ENCODE peak calls at places on chromosomes 11 and 22, in six cellular contexts. B is NCI-H774, Y is iris pigment epithelial cell, F is T-cell, H is nucleus accumbens, N is foreskin fibroblast. D is an unnamed sample.

GRCh38 chr11:86954288-86955110 is 696 bp downstream of the FZD4 start:
- DNase-seq in B (peak), Y (peak), F (no peak), H (no peak), N (peak), D (no peak)

GRCh38 chr11:113553905-113554304 is 78.7 kb upstream of the DRD2 start:
- DNase-seq in B (no peak), Y (no peak), F (no peak), H (no peak), N (no peak), D (no peak)

GRCh38 chr11:65325435-65325834 is 8.2 kb upstream of the DPF2 start:
- DNase-seq in B (no peak), Y (no peak), F (no peak), H (no peak), N (peak), D (no peak)

GRCh38 chr11:17813391-17814059 is 78.9 kb downstream of the KCNC1 start:
- DNase-seq in B (no peak), Y (no peak), F (no peak), H (no peak), N (peak), D (no peak)

GRCh38 chr22:47034076-47034808 is 271.8 kb downstream of the TBC1D22A start:
- DNase-seq in B (no peak), Y (no peak), F (no peak), H (no peak), N (no peak), D (no peak)

GRCh38 chr22:39240841-39241631 is 3.7 kb downstream of the PDGFB start:
- DNase-seq in B (no peak), Y (no peak), F (peak), H (no peak), N (no peak), D (peak)

GRCh38 chr11:126443120-126443519 is 87.6 kb downstream of the ST3GAL4 start:
- DNase-seq in B (peak), Y (no peak), F (no peak), H (peak), N (no peak), D (no peak)

GRCh38 chr11:85472953-85473352 is 154.2 kb downstream of the DLG2 start:
- DNase-seq in B (no peak), Y (no peak), F (no peak), H (no peak), N (no peak), D (no peak)

GRCh38 chr11:11657101-11657935 is 35.5 kb upstream of the GALNT18 start:
- DNase-seq in B (no peak), Y (no peak), F (no peak), H (no peak), N (no peak), D (peak)

GRCh38 chr11:127590319-127590718 is 589.7 kb upstream of the KIRREL3 start:
- DNase-seq in B (no peak), Y (no peak), F (no peak), H (no peak), N (no peak), D (no peak)

GRCh38 chr11:83292709-83293435 is 6.7 kb upstream of the CCDC90B start:
- DNase-seq in B (peak), Y (peak), F (peak), H (no peak), N (peak), D (peak)

GRCh38 chr11:123799438-123799837 is 6.7 kb downstream of the OR6M1 start:
- DNase-seq in B (no peak), Y (no peak), F (no peak), H (no peak), N (no peak), D (no peak)

GRCh38 chr11:75461136-75461535 is 28.1 kb upstream of the KLHL35 start:
- DNase-seq in B (no peak), Y (no peak), F (no peak), H (no peak), N (peak), D (no peak)

GRCh38 chr22:20267441-20268288 is 453 bp downstream of the RTN4R start:
- DNase-seq in B (no peak), Y (no peak), F (no peak), H (no peak), N (no peak), D (peak)

GRCh38 chr11:71391786-71392185 is 56.4 kb downstream of the DHCR7 start:
- DNase-seq in B (no peak), Y (no peak), F (no peak), H (no peak), N (no peak), D (peak)

GRCh38 chr11:61912530-61912898 is 4.9 kb downstream of the RAB3IL1 start:
- DNase-seq in B (no peak), Y (no peak), F (no peak), H (no peak), N (no peak), D (no peak)

GRCh38 chr22:33842421-33843094 is 77.7 kb downstream of the LARGE1 start:
- DNase-seq in B (peak), Y (no peak), F (no peak), H (no peak), N (no peak), D (peak)

GRCh38 chr22:46974077-46974476 is 211.6 kb downstream of the TBC1D22A start:
- DNase-seq in B (no peak), Y (no peak), F (no peak), H (no peak), N (peak), D (no peak)

GRCh38 chr22:49168219-49168813 is 659.4 kb downstream of the BRD1 start:
- DNase-seq in B (no peak), Y (no peak), F (no peak), H (no peak), N (no peak), D (no peak)

GRCh38 chr11:120372296-120372695 is 36.1 kb downstream of the ARHGEF12 start:
- DNase-seq in B (no peak), Y (no peak), F (no peak), H (no peak), N (no peak), D (no peak)

GRCh38 chr22:19879996-19880785 is 25.5 kb upstream of the GNB1L start:
- DNase-seq in B (no peak), Y (no peak), F (no peak), H (no peak), N (no peak), D (no peak)

GRCh38 chr22:41094036-41094435 is 1.6 kb downstream of the EP300 start:
- DNase-seq in B (no peak), Y (peak), F (no peak), H (no peak), N (peak), D (peak)

GRCh38 chr22:39396156-39396796 is 3.3 kb upstream of the TAB1 start:
- DNase-seq in B (no peak), Y (no peak), F (no peak), H (no peak), N (no peak), D (no peak)

GRCh38 chr11:279966-280761 is 2.0 kb downstream of the NLRP6 start:
- DNase-seq in B (no peak), Y (peak), F (peak), H (no peak), N (peak), D (peak)

GRCh38 chr22:42716221-42716620 is 4.4 kb downstream of the A4GALT start:
- DNase-seq in B (no peak), Y (no peak), F (no peak), H (no peak), N (no peak), D (no peak)

GRCh38 chr11:11553595-11553994 is 68.2 kb downstream of the GALNT18 start:
- DNase-seq in B (no peak), Y (no peak), F (no peak), H (no peak), N (no peak), D (peak)

GRCh38 chr11:67732045-67732787 is 57.8 kb upstream of the ALDH3B2 start:
- DNase-seq in B (no peak), Y (no peak), F (peak), H (peak), N (no peak), D (no peak)

GRCh38 chr11:14499178-14499559 is 442 bp downstream of the COPB1 start:
- DNase-seq in B (no peak), Y (peak), F (peak), H (no peak), N (peak), D (peak)

GRCh38 chr22:21022507-21022906 is 7.5 kb downstream of the P2RX6 start:
- DNase-seq in B (no peak), Y (no peak), F (no peak), H (no peak), N (no peak), D (no peak)

GRCh38 chr11:64659417-64660144 is 63.4 kb downstream of the NRXN2 start:
- DNase-seq in B (no peak), Y (peak), F (no peak), H (no peak), N (peak), D (no peak)

GRCh38 chr11:65695459-65696241 is 16.4 kb upstream of the KAT5 start:
- DNase-seq in B (peak), Y (no peak), F (no peak), H (peak), N (no peak), D (no peak)

GRCh38 chr11:29161216-29161615 is 855.6 kb downstream of the KCNA4 start:
- DNase-seq in B (no peak), Y (peak), F (no peak), H (no peak), N (peak), D (no peak)

GRCh38 chr11:57248780-57249383 is 11.8 kb upstream of the APLNR start:
- DNase-seq in B (peak), Y (peak), F (no peak), H (no peak), N (peak), D (peak)

GRCh38 chr22:17471901-17472566 is 91.3 kb upstream of the SLC25A18 start:
- DNase-seq in B (no peak), Y (peak), F (no peak), H (no peak), N (peak), D (no peak)

GRCh38 chr22:23398701-23399366 is 181.3 kb downstream of the IGLL1 start:
- DNase-seq in B (no peak), Y (no peak), F (no peak), H (no peak), N (no peak), D (peak)

D was measured in RPMI8226.